ENCODE peak calls at places on chromosomes 5 and 9, in seven cellular contexts. One of them, this sample, is unnamed.

GRCh38 chr5:5381259-5382006 is 41.0 kb upstream of the ICE1 start:
- DNase-seq in NCI-H774: no peak
- DNase-seq in HL-60: no peak
- DNase-seq in HS-5: no peak
- DNase-seq in activated CD8-positive, alpha-beta T cell treated with anti-CD3 and anti-CD28 coated beads for 36 hours: no peak
- DNase-seq in astrocyte of the spinal cord: no peak
- DNase-seq in EL: no peak
- DNase-seq in this sample: peak

GRCh38 chr5:96692436-96692835 is 30.3 kb downstream of the CAST start:
- DNase-seq in HS-5: no peak
- DNase-seq in EL: peak
- DNase-seq in astrocyte of the spinal cord: peak
- DNase-seq in activated CD8-positive, alpha-beta T cell treated with anti-CD3 and anti-CD28 coated beads for 36 hours: no peak
- DNase-seq in NCI-H774: no peak
- DNase-seq in HL-60: no peak
- DNase-seq in this sample: no peak

GRCh38 chr5:175688352-175689146 is 30.7 kb downstream of the HRH2 start:
- DNase-seq in HS-5: no peak
- DNase-seq in EL: no peak
- DNase-seq in HL-60: no peak
- DNase-seq in astrocyte of the spinal cord: no peak
- DNase-seq in NCI-H774: no peak
- DNase-seq in activated CD8-positive, alpha-beta T cell treated with anti-CD3 and anti-CD28 coated beads for 36 hours: no peak
- DNase-seq in this sample: no peak

GRCh38 chr9:79883073-79883645 is 311.4 kb downstream of the TLE4 start:
- DNase-seq in activated CD8-positive, alpha-beta T cell treated with anti-CD3 and anti-CD28 coated beads for 36 hours: peak
- DNase-seq in HL-60: no peak
- DNase-seq in astrocyte of the spinal cord: no peak
- DNase-seq in HS-5: no peak
- DNase-seq in EL: no peak
- DNase-seq in NCI-H774: no peak
- DNase-seq in this sample: no peak

GRCh38 chr9:77543131-77543822 is 104.8 kb downstream of the GNA14 start:
- DNase-seq in EL: no peak
- DNase-seq in astrocyte of the spinal cord: no peak
- DNase-seq in activated CD8-positive, alpha-beta T cell treated with anti-CD3 and anti-CD28 coated beads for 36 hours: no peak
- DNase-seq in HS-5: no peak
- DNase-seq in NCI-H774: no peak
- DNase-seq in HL-60: no peak
- DNase-seq in this sample: no peak

GRCh38 chr9:17627641-17628040 is 48.8 kb downstream of the SH3GL2 start:
- DNase-seq in HL-60: no peak
- DNase-seq in HS-5: no peak
- DNase-seq in EL: peak
- DNase-seq in activated CD8-positive, alpha-beta T cell treated with anti-CD3 and anti-CD28 coated beads for 36 hours: no peak
- DNase-seq in astrocyte of the spinal cord: peak
- DNase-seq in NCI-H774: peak
- DNase-seq in this sample: peak

GRCh38 chr9:105877719-105878118 is 183.4 kb downstream of the TMEM38B start:
- DNase-seq in HS-5: no peak
- DNase-seq in astrocyte of the spinal cord: no peak
- DNase-seq in NCI-H774: peak
- DNase-seq in activated CD8-positive, alpha-beta T cell treated with anti-CD3 and anti-CD28 coated beads for 36 hours: no peak
- DNase-seq in HL-60: no peak
- DNase-seq in EL: no peak
- DNase-seq in this sample: peak

GRCh38 chr5:140103154-140103553 is 10.8 kb upstream of the PURA start:
- DNase-seq in activated CD8-positive, alpha-beta T cell treated with anti-CD3 and anti-CD28 coated beads for 36 hours: no peak
- DNase-seq in EL: no peak
- DNase-seq in astrocyte of the spinal cord: no peak
- DNase-seq in HL-60: no peak
- DNase-seq in HS-5: no peak
- DNase-seq in NCI-H774: no peak
- DNase-seq in this sample: no peak

GRCh38 chr9:92455217-92455616 is 27.1 kb downstream of the ASPN start:
- DNase-seq in activated CD8-positive, alpha-beta T cell treated with anti-CD3 and anti-CD28 coated beads for 36 hours: peak
- DNase-seq in astrocyte of the spinal cord: no peak
- DNase-seq in EL: no peak
- DNase-seq in HS-5: no peak
- DNase-seq in HL-60: no peak
- DNase-seq in NCI-H774: no peak
- DNase-seq in this sample: no peak

GRCh38 chr5:149264432-149265069 is 7.1 kb upstream of the AFAP1L1 start:
- DNase-seq in EL: no peak
- DNase-seq in HS-5: no peak
- DNase-seq in HL-60: no peak
- DNase-seq in astrocyte of the spinal cord: no peak
- DNase-seq in NCI-H774: peak
- DNase-seq in activated CD8-positive, alpha-beta T cell treated with anti-CD3 and anti-CD28 coated beads for 36 hours: peak
- DNase-seq in this sample: peak

GRCh38 chr5:83844320-83845068 is 123.8 kb upstream of the HAPLN1 start:
- DNase-seq in EL: peak
- DNase-seq in activated CD8-positive, alpha-beta T cell treated with anti-CD3 and anti-CD28 coated beads for 36 hours: peak
- DNase-seq in NCI-H774: no peak
- DNase-seq in HL-60: no peak
- DNase-seq in HS-5: peak
- DNase-seq in astrocyte of the spinal cord: peak
- DNase-seq in this sample: no peak

GRCh38 chr5:601771-602465 is 10.2 kb upstream of the CEP72 start:
- DNase-seq in activated CD8-positive, alpha-beta T cell treated with anti-CD3 and anti-CD28 coated beads for 36 hours: no peak
- DNase-seq in NCI-H774: no peak
- DNase-seq in HS-5: no peak
- DNase-seq in EL: no peak
- DNase-seq in astrocyte of the spinal cord: no peak
- DNase-seq in HL-60: no peak
- DNase-seq in this sample: no peak

GRCh38 chr9:134208310-134208841 is 44.0 kb upstream of the RNU6ATAC start:
- DNase-seq in HL-60: no peak
- DNase-seq in EL: no peak
- DNase-seq in activated CD8-positive, alpha-beta T cell treated with anti-CD3 and anti-CD28 coated beads for 36 hours: no peak
- DNase-seq in astrocyte of the spinal cord: no peak
- DNase-seq in NCI-H774: no peak
- DNase-seq in HS-5: no peak
- DNase-seq in this sample: peak

GRCh38 chr9:105053209-105053652 is 125.3 kb upstream of the ABCA1 start:
- DNase-seq in HS-5: peak
- DNase-seq in astrocyte of the spinal cord: peak
- DNase-seq in HL-60: peak
- DNase-seq in NCI-H774: no peak
- DNase-seq in activated CD8-positive, alpha-beta T cell treated with anti-CD3 and anti-CD28 coated beads for 36 hours: peak
- DNase-seq in EL: peak
- DNase-seq in this sample: no peak

GRCh38 chr5:126483156-126483555 is 59.9 kb downstream of the GRAMD2B start:
- DNase-seq in activated CD8-positive, alpha-beta T cell treated with anti-CD3 and anti-CD28 coated beads for 36 hours: no peak
- DNase-seq in HS-5: no peak
- DNase-seq in NCI-H774: no peak
- DNase-seq in EL: no peak
- DNase-seq in astrocyte of the spinal cord: no peak
- DNase-seq in HL-60: no peak
- DNase-seq in this sample: no peak

GRCh38 chr5:135442387-135443256 is 4.5 kb downstream of the DCANP1 start:
- DNase-seq in activated CD8-positive, alpha-beta T cell treated with anti-CD3 and anti-CD28 coated beads for 36 hours: no peak
- DNase-seq in HS-5: no peak
- DNase-seq in NCI-H774: no peak
- DNase-seq in EL: no peak
- DNase-seq in astrocyte of the spinal cord: no peak
- DNase-seq in HL-60: no peak
- DNase-seq in this sample: peak

GRCh38 chr5:67248703-67249589 is 52.3 kb upstream of the CD180 start:
- DNase-seq in EL: peak
- DNase-seq in HS-5: no peak
- DNase-seq in NCI-H774: no peak
- DNase-seq in activated CD8-positive, alpha-beta T cell treated with anti-CD3 and anti-CD28 coated beads for 36 hours: no peak
- DNase-seq in astrocyte of the spinal cord: no peak
- DNase-seq in HL-60: no peak
- DNase-seq in this sample: no peak

GRCh38 chr9:68502279-68502678 is 38.4 kb downstream of the TMEM252 start:
- DNase-seq in HS-5: no peak
- DNase-seq in astrocyte of the spinal cord: no peak
- DNase-seq in HL-60: no peak
- DNase-seq in activated CD8-positive, alpha-beta T cell treated with anti-CD3 and anti-CD28 coated beads for 36 hours: no peak
- DNase-seq in EL: no peak
- DNase-seq in NCI-H774: no peak
- DNase-seq in this sample: no peak

GRCh38 chr9:80994892-80995291 is 694.5 kb downstream of the TLE1 start:
- DNase-seq in HL-60: no peak
- DNase-seq in NCI-H774: no peak
- DNase-seq in EL: peak
- DNase-seq in astrocyte of the spinal cord: peak
- DNase-seq in HS-5: peak
- DNase-seq in activated CD8-positive, alpha-beta T cell treated with anti-CD3 and anti-CD28 coated beads for 36 hours: no peak
- DNase-seq in this sample: no peak

GRCh38 chr5:97628011-97628410 is 445.0 kb upstream of the RIOK2 start:
- DNase-seq in NCI-H774: no peak
- DNase-seq in HL-60: no peak
- DNase-seq in EL: peak
- DNase-seq in HS-5: no peak
- DNase-seq in activated CD8-positive, alpha-beta T cell treated with anti-CD3 and anti-CD28 coated beads for 36 hours: no peak
- DNase-seq in astrocyte of the spinal cord: no peak
- DNase-seq in this sample: no peak

This sample was measured in G401.